ENCODE peak calls at places on chromosomes 13 and 19, in six cellular contexts. H is DMS153, W is NCI-H1694 treated with DMSO at 0.1 percent for 48 hours, E is AG09309, A is HTR-8/SVneo, I is EH. G is an unnamed sample.

GRCh38 chr13:105936816-105937215 is 598.6 kb downstream of the EFNB2 start:
- DNase-seq in A (no peak), I (peak), E (peak), H (no peak), W (no peak), G (no peak)

GRCh38 chr13:48125794-48126228 is 30.9 kb upstream of the MED4 start:
- DNase-seq in W (peak), I (peak), A (no peak), E (no peak), H (no peak), G (no peak)

GRCh38 chr19:58311345-58311744 is 6.2 kb downstream of the ERVK3-1 start:
- DNase-seq in W (peak), A (no peak), I (no peak), H (no peak), E (no peak), G (no peak)

GRCh38 chr13:114146629-114147028 is 14.2 kb upstream of the RASA3 start:
- DNase-seq in A (no peak), H (no peak), W (no peak), E (no peak), I (peak), G (no peak)

GRCh38 chr19:489418-490196 is 6.7 kb upstream of the MADCAM1 start:
- DNase-seq in I (peak), A (no peak), E (no peak), W (no peak), H (no peak), G (no peak)

GRCh38 chr13:47964863-47965262 is 36.2 kb downstream of the SUCLA2 start:
- DNase-seq in H (no peak), E (no peak), I (no peak), W (no peak), A (no peak), G (no peak)

GRCh38 chr19:7382694-7383093 is 34.0 kb downstream of the ARHGEF18 start:
- DNase-seq in E (no peak), A (no peak), I (no peak), W (no peak), H (no peak), G (no peak)

GRCh38 chr19:17953869-17954268 is 13.0 kb upstream of the KCNN1 start:
- DNase-seq in I (no peak), E (no peak), H (no peak), A (no peak), W (no peak), G (no peak)

GRCh38 chr19:40506099-40506498 is 39.3 kb downstream of the SPTBN4 start:
- DNase-seq in A (no peak), W (no peak), H (no peak), I (no peak), E (no peak), G (no peak)

GRCh38 chr19:34145741-34146202 is 26.5 kb upstream of the LSM14A start:
- DNase-seq in H (no peak), E (peak), I (peak), W (peak), A (peak), G (peak)

GRCh38 chr13:97491452-97491851 is 57.5 kb downstream of the RAP2A start:
- DNase-seq in E (no peak), I (no peak), W (no peak), A (no peak), H (peak), G (no peak)

GRCh38 chr19:16373539-16373938 is 48.9 kb downstream of the KLF2 start:
- DNase-seq in E (no peak), I (peak), W (no peak), H (no peak), A (no peak), G (no peak)

GRCh38 chr13:48562296-48563066 is 29.6 kb upstream of the RCBTB2 start:
- DNase-seq in E (no peak), A (no peak), W (no peak), H (no peak), I (no peak), G (no peak)

GRCh38 chr19:918481-919156 is 1.5 kb downstream of the KISS1R start:
- DNase-seq in A (no peak), E (no peak), I (no peak), H (no peak), W (no peak), G (no peak)

GRCh38 chr13:45352031-45352430 is 11.0 kb upstream of the TPT1 start:
- DNase-seq in I (no peak), H (no peak), A (no peak), E (no peak), W (no peak), G (no peak)

GRCh38 chr13:37680137-37680536 is 81.6 kb upstream of the POSTN start:
- DNase-seq in E (no peak), H (no peak), W (no peak), A (no peak), I (no peak), G (no peak)

GRCh38 chr19:42248270-42249148 is 6.1 kb upstream of the GSK3A start:
- DNase-seq in I (no peak), E (no peak), W (no peak), H (no peak), A (no peak), G (no peak)

G was measured in HCT116.